ENCODE peak calls at places on chromosomes 13 and 19, in ten cellular contexts. One of them, this sample, is unnamed.

GRCh38 chr13:113002206-113002821 is 33.3 kb downstream of the MCF2L start:
- DNase-seq in AML-193: no peak
- DNase-seq in NCI-H345: peak
- DNase-seq in dorsolateral prefrontal cortex: no peak
- DNase-seq in activated effector memory CD4-positive, alpha-beta T cell treated with Interleukin-2 at 50 U/mL for 16 hours: no peak
- DNase-seq in heart right ventricle: no peak
- DNase-seq in central memory CD8-positive, alpha-beta T cell: no peak
- DNase-seq in AG08395: no peak
- DNase-seq in stomach: no peak
- DNase-seq in Calu3: peak
- DNase-seq in this sample: no peak

GRCh38 chr19:17339088-17339741 is 1.9 kb downstream of the GTPBP3 start:
- DNase-seq in AML-193: no peak
- DNase-seq in Calu3: peak
- DNase-seq in dorsolateral prefrontal cortex: no peak
- DNase-seq in heart right ventricle: no peak
- DNase-seq in NCI-H345: no peak
- DNase-seq in stomach: no peak
- DNase-seq in central memory CD8-positive, alpha-beta T cell: no peak
- DNase-seq in activated effector memory CD4-positive, alpha-beta T cell treated with Interleukin-2 at 50 U/mL for 16 hours: peak
- DNase-seq in AG08395: no peak
- DNase-seq in this sample: no peak

GRCh38 chr13:67880916-67881315 is 650.8 kb upstream of the PCDH9 start:
- DNase-seq in NCI-H345: no peak
- DNase-seq in activated effector memory CD4-positive, alpha-beta T cell treated with Interleukin-2 at 50 U/mL for 16 hours: no peak
- DNase-seq in central memory CD8-positive, alpha-beta T cell: no peak
- DNase-seq in stomach: no peak
- DNase-seq in AML-193: no peak
- DNase-seq in dorsolateral prefrontal cortex: no peak
- DNase-seq in AG08395: no peak
- DNase-seq in Calu3: no peak
- DNase-seq in heart right ventricle: no peak
- DNase-seq in this sample: no peak

GRCh38 chr13:106488671-106489070 is 46.8 kb downstream of the EFNB2 start:
- DNase-seq in AG08395: no peak
- DNase-seq in dorsolateral prefrontal cortex: no peak
- DNase-seq in AML-193: no peak
- DNase-seq in heart right ventricle: no peak
- DNase-seq in Calu3: no peak
- DNase-seq in activated effector memory CD4-positive, alpha-beta T cell treated with Interleukin-2 at 50 U/mL for 16 hours: no peak
- DNase-seq in NCI-H345: no peak
- DNase-seq in stomach: no peak
- DNase-seq in central memory CD8-positive, alpha-beta T cell: no peak
- DNase-seq in this sample: no peak

GRCh38 chr19:1857648-1858326 is 5.6 kb downstream of the KLF16 start:
- DNase-seq in AG08395: no peak
- DNase-seq in dorsolateral prefrontal cortex: no peak
- DNase-seq in Calu3: no peak
- DNase-seq in NCI-H345: no peak
- DNase-seq in AML-193: peak
- DNase-seq in stomach: no peak
- DNase-seq in activated effector memory CD4-positive, alpha-beta T cell treated with Interleukin-2 at 50 U/mL for 16 hours: no peak
- DNase-seq in central memory CD8-positive, alpha-beta T cell: no peak
- DNase-seq in heart right ventricle: no peak
- DNase-seq in this sample: no peak

GRCh38 chr19:29564574-29565005 is 38.8 kb downstream of the VSTM2B start:
- DNase-seq in dorsolateral prefrontal cortex: no peak
- DNase-seq in AG08395: no peak
- DNase-seq in stomach: no peak
- DNase-seq in activated effector memory CD4-positive, alpha-beta T cell treated with Interleukin-2 at 50 U/mL for 16 hours: no peak
- DNase-seq in central memory CD8-positive, alpha-beta T cell: no peak
- DNase-seq in AML-193: no peak
- DNase-seq in heart right ventricle: no peak
- DNase-seq in NCI-H345: peak
- DNase-seq in Calu3: no peak
- DNase-seq in this sample: no peak

GRCh38 chr13:67048084-67048792 is 181.9 kb downstream of the PCDH9 start:
- DNase-seq in heart right ventricle: no peak
- DNase-seq in stomach: no peak
- DNase-seq in central memory CD8-positive, alpha-beta T cell: no peak
- DNase-seq in NCI-H345: no peak
- DNase-seq in activated effector memory CD4-positive, alpha-beta T cell treated with Interleukin-2 at 50 U/mL for 16 hours: no peak
- DNase-seq in dorsolateral prefrontal cortex: no peak
- DNase-seq in Calu3: no peak
- DNase-seq in AML-193: no peak
- DNase-seq in AG08395: no peak
- DNase-seq in this sample: no peak

GRCh38 chr19:2973229-2973628 is 4.1 kb upstream of the TLE6 start:
- DNase-seq in Calu3: no peak
- DNase-seq in dorsolateral prefrontal cortex: no peak
- DNase-seq in AG08395: no peak
- DNase-seq in heart right ventricle: peak
- DNase-seq in central memory CD8-positive, alpha-beta T cell: no peak
- DNase-seq in AML-193: no peak
- DNase-seq in stomach: no peak
- DNase-seq in NCI-H345: no peak
- DNase-seq in activated effector memory CD4-positive, alpha-beta T cell treated with Interleukin-2 at 50 U/mL for 16 hours: no peak
- DNase-seq in this sample: no peak

GRCh38 chr13:88288326-88288725 is 617.2 kb downstream of the SLITRK5 start:
- DNase-seq in AML-193: no peak
- DNase-seq in AG08395: no peak
- DNase-seq in central memory CD8-positive, alpha-beta T cell: no peak
- DNase-seq in Calu3: no peak
- DNase-seq in NCI-H345: no peak
- DNase-seq in activated effector memory CD4-positive, alpha-beta T cell treated with Interleukin-2 at 50 U/mL for 16 hours: no peak
- DNase-seq in dorsolateral prefrontal cortex: no peak
- DNase-seq in heart right ventricle: no peak
- DNase-seq in stomach: no peak
- DNase-seq in this sample: no peak

GRCh38 chr19:3243851-3244700 is 19.6 kb downstream of the CELF5 start:
- DNase-seq in heart right ventricle: peak
- DNase-seq in central memory CD8-positive, alpha-beta T cell: peak
- DNase-seq in activated effector memory CD4-positive, alpha-beta T cell treated with Interleukin-2 at 50 U/mL for 16 hours: peak
- DNase-seq in stomach: peak
- DNase-seq in AG08395: peak
- DNase-seq in AML-193: peak
- DNase-seq in NCI-H345: no peak
- DNase-seq in dorsolateral prefrontal cortex: no peak
- DNase-seq in Calu3: peak
- DNase-seq in this sample: peak

GRCh38 chr19:52742516-52742915 is 7.7 kb upstream of the ZNF611 start:
- DNase-seq in AG08395: no peak
- DNase-seq in dorsolateral prefrontal cortex: no peak
- DNase-seq in activated effector memory CD4-positive, alpha-beta T cell treated with Interleukin-2 at 50 U/mL for 16 hours: no peak
- DNase-seq in stomach: no peak
- DNase-seq in AML-193: no peak
- DNase-seq in central memory CD8-positive, alpha-beta T cell: no peak
- DNase-seq in Calu3: no peak
- DNase-seq in heart right ventricle: no peak
- DNase-seq in NCI-H345: no peak
- DNase-seq in this sample: no peak

GRCh38 chr13:66375756-66376155 is 854.4 kb downstream of the PCDH9 start:
- DNase-seq in NCI-H345: no peak
- DNase-seq in central memory CD8-positive, alpha-beta T cell: no peak
- DNase-seq in dorsolateral prefrontal cortex: no peak
- DNase-seq in Calu3: no peak
- DNase-seq in stomach: no peak
- DNase-seq in heart right ventricle: no peak
- DNase-seq in AML-193: no peak
- DNase-seq in AG08395: peak
- DNase-seq in activated effector memory CD4-positive, alpha-beta T cell treated with Interleukin-2 at 50 U/mL for 16 hours: no peak
- DNase-seq in this sample: no peak

GRCh38 chr19:13149628-13150186 is 468 bp downstream of the STX10 start:
- DNase-seq in dorsolateral prefrontal cortex: peak
- DNase-seq in Calu3: no peak
- DNase-seq in NCI-H345: no peak
- DNase-seq in central memory CD8-positive, alpha-beta T cell: no peak
- DNase-seq in stomach: peak
- DNase-seq in AML-193: no peak
- DNase-seq in AG08395: no peak
- DNase-seq in heart right ventricle: no peak
- DNase-seq in activated effector memory CD4-positive, alpha-beta T cell treated with Interleukin-2 at 50 U/mL for 16 hours: no peak
- DNase-seq in this sample: peak

GRCh38 chr13:43786766-43787517 is at the start of gene ENOX1:
- DNase-seq in central memory CD8-positive, alpha-beta T cell: no peak
- DNase-seq in Calu3: peak
- DNase-seq in activated effector memory CD4-positive, alpha-beta T cell treated with Interleukin-2 at 50 U/mL for 16 hours: no peak
- DNase-seq in AG08395: peak
- DNase-seq in AML-193: no peak
- DNase-seq in stomach: peak
- DNase-seq in NCI-H345: peak
- DNase-seq in heart right ventricle: peak
- DNase-seq in dorsolateral prefrontal cortex: peak
- DNase-seq in this sample: peak

GRCh38 chr19:29671393-29672076 is 6.3 kb downstream of the PLEKHF1 start:
- DNase-seq in Calu3: peak
- DNase-seq in AML-193: no peak
- DNase-seq in NCI-H345: peak
- DNase-seq in heart right ventricle: peak
- DNase-seq in central memory CD8-positive, alpha-beta T cell: peak
- DNase-seq in AG08395: no peak
- DNase-seq in dorsolateral prefrontal cortex: no peak
- DNase-seq in stomach: peak
- DNase-seq in activated effector memory CD4-positive, alpha-beta T cell treated with Interleukin-2 at 50 U/mL for 16 hours: peak
- DNase-seq in this sample: peak

GRCh38 chr19:1855040-1855827 is 7.0 kb upstream of the REXO1 start:
- DNase-seq in NCI-H345: no peak
- DNase-seq in heart right ventricle: peak
- DNase-seq in dorsolateral prefrontal cortex: peak
- DNase-seq in Calu3: peak
- DNase-seq in central memory CD8-positive, alpha-beta T cell: peak
- DNase-seq in stomach: peak
- DNase-seq in AG08395: peak
- DNase-seq in AML-193: peak
- DNase-seq in activated effector memory CD4-positive, alpha-beta T cell treated with Interleukin-2 at 50 U/mL for 16 hours: peak
- DNase-seq in this sample: peak

GRCh38 chr19:35995655-35995993 is 636 bp downstream of the SDHAF1 start:
- DNase-seq in AML-193: peak
- DNase-seq in dorsolateral prefrontal cortex: no peak
- DNase-seq in heart right ventricle: peak
- DNase-seq in Calu3: peak
- DNase-seq in activated effector memory CD4-positive, alpha-beta T cell treated with Interleukin-2 at 50 U/mL for 16 hours: peak
- DNase-seq in NCI-H345: peak
- DNase-seq in AG08395: peak
- DNase-seq in central memory CD8-positive, alpha-beta T cell: peak
- DNase-seq in stomach: no peak
- DNase-seq in this sample: peak

GRCh38 chr13:34469212-34469983 is 472.7 kb upstream of the NBEA start:
- DNase-seq in activated effector memory CD4-positive, alpha-beta T cell treated with Interleukin-2 at 50 U/mL for 16 hours: no peak
- DNase-seq in AML-193: no peak
- DNase-seq in dorsolateral prefrontal cortex: no peak
- DNase-seq in central memory CD8-positive, alpha-beta T cell: no peak
- DNase-seq in stomach: no peak
- DNase-seq in AG08395: no peak
- DNase-seq in NCI-H345: peak
- DNase-seq in Calu3: peak
- DNase-seq in heart right ventricle: no peak
- DNase-seq in this sample: peak

GRCh38 chr19:38538386-38538785 is 79.4 kb downstream of the MAP4K1 start:
- DNase-seq in NCI-H345: no peak
- DNase-seq in AG08395: no peak
- DNase-seq in stomach: no peak
- DNase-seq in central memory CD8-positive, alpha-beta T cell: no peak
- DNase-seq in AML-193: no peak
- DNase-seq in dorsolateral prefrontal cortex: no peak
- DNase-seq in Calu3: no peak
- DNase-seq in activated effector memory CD4-positive, alpha-beta T cell treated with Interleukin-2 at 50 U/mL for 16 hours: no peak
- DNase-seq in heart right ventricle: no peak
- DNase-seq in this sample: no peak

GRCh38 chr13:80923907-80924306 is 583.0 kb upstream of the SPRY2 start:
- DNase-seq in Calu3: no peak
- DNase-seq in AG08395: no peak
- DNase-seq in central memory CD8-positive, alpha-beta T cell: no peak
- DNase-seq in NCI-H345: no peak
- DNase-seq in stomach: no peak
- DNase-seq in AML-193: no peak
- DNase-seq in activated effector memory CD4-positive, alpha-beta T cell treated with Interleukin-2 at 50 U/mL for 16 hours: no peak
- DNase-seq in heart right ventricle: no peak
- DNase-seq in dorsolateral prefrontal cortex: no peak
- DNase-seq in this sample: no peak

GRCh38 chr13:65585346-65585745 is 1644.8 kb downstream of the PCDH9 start:
- DNase-seq in Calu3: no peak
- DNase-seq in AML-193: no peak
- DNase-seq in heart right ventricle: no peak
- DNase-seq in AG08395: no peak
- DNase-seq in stomach: no peak
- DNase-seq in activated effector memory CD4-positive, alpha-beta T cell treated with Interleukin-2 at 50 U/mL for 16 hours: no peak
- DNase-seq in NCI-H345: no peak
- DNase-seq in central memory CD8-positive, alpha-beta T cell: no peak
- DNase-seq in dorsolateral prefrontal cortex: no peak
- DNase-seq in this sample: no peak

GRCh38 chr13:77389617-77389984 is 62.7 kb upstream of the MYCBP2 start:
- DNase-seq in NCI-H345: no peak
- DNase-seq in heart right ventricle: no peak
- DNase-seq in stomach: no peak
- DNase-seq in Calu3: no peak
- DNase-seq in AML-193: no peak
- DNase-seq in AG08395: no peak
- DNase-seq in activated effector memory CD4-positive, alpha-beta T cell treated with Interleukin-2 at 50 U/mL for 16 hours: no peak
- DNase-seq in central memory CD8-positive, alpha-beta T cell: no peak
- DNase-seq in dorsolateral prefrontal cortex: no peak
- DNase-seq in this sample: no peak

GRCh38 chr19:45215391-45216191 is 29.6 kb downstream of the EXOC3L2 start:
- DNase-seq in AG08395: no peak
- DNase-seq in dorsolateral prefrontal cortex: no peak
- DNase-seq in activated effector memory CD4-positive, alpha-beta T cell treated with Interleukin-2 at 50 U/mL for 16 hours: no peak
- DNase-seq in stomach: peak
- DNase-seq in heart right ventricle: peak
- DNase-seq in AML-193: no peak
- DNase-seq in Calu3: peak
- DNase-seq in central memory CD8-positive, alpha-beta T cell: no peak
- DNase-seq in NCI-H345: no peak
- DNase-seq in this sample: peak

GRCh38 chr19:33118643-33119042 is 13.3 kb upstream of the WDR88 start:
- DNase-seq in central memory CD8-positive, alpha-beta T cell: no peak
- DNase-seq in Calu3: no peak
- DNase-seq in heart right ventricle: no peak
- DNase-seq in stomach: no peak
- DNase-seq in activated effector memory CD4-positive, alpha-beta T cell treated with Interleukin-2 at 50 U/mL for 16 hours: no peak
- DNase-seq in NCI-H345: no peak
- DNase-seq in AG08395: no peak
- DNase-seq in AML-193: no peak
- DNase-seq in dorsolateral prefrontal cortex: no peak
- DNase-seq in this sample: no peak

GRCh38 chr19:54473071-54473941 is at the start of gene CDC42EP5:
- DNase-seq in NCI-H345: no peak
- DNase-seq in stomach: peak
- DNase-seq in Calu3: peak
- DNase-seq in AG08395: peak
- DNase-seq in dorsolateral prefrontal cortex: no peak
- DNase-seq in central memory CD8-positive, alpha-beta T cell: no peak
- DNase-seq in activated effector memory CD4-positive, alpha-beta T cell treated with Interleukin-2 at 50 U/mL for 16 hours: no peak
- DNase-seq in heart right ventricle: peak
- DNase-seq in AML-193: no peak
- DNase-seq in this sample: peak

GRCh38 chr13:94968757-94969086 is 256.4 kb upstream of the SOX21 start:
- DNase-seq in AG08395: no peak
- DNase-seq in Calu3: no peak
- DNase-seq in AML-193: no peak
- DNase-seq in heart right ventricle: no peak
- DNase-seq in NCI-H345: no peak
- DNase-seq in stomach: no peak
- DNase-seq in dorsolateral prefrontal cortex: no peak
- DNase-seq in activated effector memory CD4-positive, alpha-beta T cell treated with Interleukin-2 at 50 U/mL for 16 hours: no peak
- DNase-seq in central memory CD8-positive, alpha-beta T cell: no peak
- DNase-seq in this sample: no peak

GRCh38 chr19:30214651-30215051 is 157.5 kb upstream of the ZNF536 start:
- DNase-seq in NCI-H345: no peak
- DNase-seq in AG08395: peak
- DNase-seq in central memory CD8-positive, alpha-beta T cell: no peak
- DNase-seq in AML-193: peak
- DNase-seq in dorsolateral prefrontal cortex: no peak
- DNase-seq in activated effector memory CD4-positive, alpha-beta T cell treated with Interleukin-2 at 50 U/mL for 16 hours: no peak
- DNase-seq in heart right ventricle: no peak
- DNase-seq in stomach: no peak
- DNase-seq in Calu3: no peak
- DNase-seq in this sample: no peak

GRCh38 chr13:39577833-39578232 is 25.2 kb downstream of the LHFPL6 start:
- DNase-seq in heart right ventricle: peak
- DNase-seq in AML-193: no peak
- DNase-seq in Calu3: no peak
- DNase-seq in dorsolateral prefrontal cortex: no peak
- DNase-seq in stomach: no peak
- DNase-seq in AG08395: no peak
- DNase-seq in central memory CD8-positive, alpha-beta T cell: no peak
- DNase-seq in activated effector memory CD4-positive, alpha-beta T cell treated with Interleukin-2 at 50 U/mL for 16 hours: no peak
- DNase-seq in NCI-H345: peak
- DNase-seq in this sample: no peak